ENCODE peak calls at places on chromosomes 4 and X, in nine cellular contexts. H is transverse colon, Z is tibial nerve, M is Peyer's patch, F is HepG2, B is stomach, P is A549, Y is K562, O is testis. C is an unnamed sample.

GRCh38 chr4:16883816-16884215 is 14.6 kb downstream of the LDB2 start:
- DNase-seq in H (no peak), Z (no peak), M (no peak), F (no peak), B (no peak), P (no peak), Y (no peak), O (no peak), C (no peak)

GRCh38 chr4:185280608-185281007 is 71.2 kb downstream of the SNX25 start:
- DNase-seq in H (no peak), Z (no peak), M (no peak), F (no peak), B (no peak), P (no peak), Y (peak; percentile 38), O (no peak), C (no peak)

GRCh38 chr4:62670509-62670908 is 1470.4 kb downstream of the ADGRL3 start:
- DNase-seq in H (no peak), Z (no peak), M (no peak), F (no peak), B (no peak), P (no peak), Y (no peak), O (no peak), C (no peak)

GRCh38 chr4:176735300-176735699 is 57.4 kb downstream of the VEGFC start:
- DNase-seq in H (no peak), Z (no peak), M (no peak), F (no peak), B (no peak), P (no peak), Y (no peak), O (no peak), C (no peak)

GRCh38 chr4:153113061-153113837 is 91.0 kb upstream of the TRIM2 start:
- DNase-seq in H (no peak), Z (no peak), M (no peak), F (no peak), B (no peak), P (no peak), Y (no peak), O (no peak), C (no peak)

GRCh38 chr4:148443550-148444295 is 1.5 kb upstream of the NR3C2 start:
- DNase-seq in H (peak; percentile 40), Z (peak; percentile 33), M (peak; percentile 68), F (no peak), B (peak; percentile 44), P (no peak), Y (no peak), O (peak; percentile 32), C (peak; percentile 41)

GRCh38 chrX:43969504-43970501 is 3.4 kb downstream of the NDP start:
- DNase-seq in H (no peak), Z (no peak), M (no peak), F (no peak), B (no peak), P (peak; percentile 2), Y (no peak), O (peak; percentile 14), C (no peak)

GRCh38 chrX:104833401-104833800 is 267.4 kb downstream of the IL1RAPL2 start:
- DNase-seq in H (no peak), Z (peak; percentile 9), M (no peak), F (no peak), B (no peak), P (no peak), Y (no peak), O (no peak), C (no peak)

GRCh38 chr4:134665429-134665828 is 463.8 kb upstream of the PABPC4L start:
- DNase-seq in H (no peak), Z (no peak), M (no peak), F (no peak), B (no peak), P (no peak), Y (no peak), O (no peak), C (no peak)

GRCh38 chr4:10094841-10095240 is 21.8 kb downstream of the WDR1 start:
- DNase-seq in H (no peak), Z (no peak), M (no peak), F (no peak), B (no peak), P (no peak), Y (no peak), O (no peak), C (no peak)
- H3K4me1 ChIP-seq in H (peaks cover 85% of the 10 kb centered on the region), Z (no peaks in the 10 kb centered on the region), M (peaks cover 15% of the 10 kb centered on the region), F (peaks cover 16% of the 10 kb centered on the region), B (peaks cover 58% of the 10 kb centered on the region), P (peaks cover 26% of the 10 kb centered on the region), Y (peaks cover 12% of the 10 kb centered on the region), O (peaks cover 31% of the 10 kb centered on the region), C (peaks cover 14% of the 10 kb centered on the region)

GRCh38 chr4:38673109-38673978 is 9.3 kb downstream of the KLF3 start:
- DNase-seq in H (peak; percentile 93), Z (peak; percentile 41), M (peak; percentile 86), F (peak; percentile 95), B (peak; percentile 67), P (peak; percentile 69), Y (peak; percentile 89), O (peak; percentile 32), C (peak; percentile 76)
- TF ChIP-seq POLR2A in H (peak; percentile 56), Z (no peak), M (no peak), F (peak; percentile 68), B (no peak), P (no peak), Y (no peak), O (no peak), C (peak; percentile 25)

GRCh38 chrX:13094780-13095425 is 50.5 kb upstream of the FAM9C start:
- DNase-seq in H (no peak), Z (no peak), M (no peak), F (no peak), B (no peak), P (no peak), Y (no peak), O (peak; percentile 24), C (no peak)

GRCh38 chrX:13092455-13092941 is 48.1 kb upstream of the FAM9C start:
- DNase-seq in H (peak; percentile 75), Z (no peak), M (peak; percentile 87), F (no peak), B (peak; percentile 48), P (no peak), Y (no peak), O (no peak), C (peak; percentile 15)

GRCh38 chrX:13091111-13091765 is 46.8 kb upstream of the FAM9C start:
- DNase-seq in H (no peak), Z (no peak), M (no peak), F (no peak), B (no peak), P (no peak), Y (no peak), O (no peak), C (no peak)

GRCh38 chrX:13093489-13094140 is 49.2 kb upstream of the FAM9C start:
- DNase-seq in H (no peak), Z (no peak), M (no peak), F (no peak), B (no peak), P (no peak), Y (no peak), O (no peak), C (no peak)

GRCh38 chrX:13094374-13094773 is 50.0 kb upstream of the FAM9C start:
- DNase-seq in H (no peak), Z (no peak), M (no peak), F (no peak), B (no peak), P (no peak), Y (no peak), O (no peak), C (no peak)
- H3K4me1 ChIP-seq in H (peaks cover 35% of the 10 kb centered on the region), Z (no peaks in the 10 kb centered on the region), M (no peaks in the 10 kb centered on the region), F (peaks cover 21% of the 10 kb centered on the region), B (no peaks in the 10 kb centered on the region), P (peaks cover 20% of the 10 kb centered on the region), Y (peaks cover 16% of the 10 kb centered on the region), O (no peaks in the 10 kb centered on the region), C (peaks cover 26% of the 10 kb centered on the region)

GRCh38 chr4:118682928-118683327 is 2.3 kb upstream of the METTL14 start:
- DNase-seq in H (no peak), Z (no peak), M (no peak), F (peak; percentile 30), B (no peak), P (peak; percentile 25), Y (peak; percentile 39), O (no peak), C (no peak)

GRCh38 chr4:118680808-118681207 is 4.4 kb upstream of the METTL14 start:
- DNase-seq in H (no peak), Z (no peak), M (no peak), F (no peak), B (no peak), P (peak; percentile 5), Y (no peak), O (no peak), C (no peak)

GRCh38 chr4:118683513-118683912 is 1.7 kb upstream of the METTL14 start:
- DNase-seq in H (no peak), Z (no peak), M (no peak), F (peak; percentile 49), B (no peak), P (peak; percentile 28), Y (peak; percentile 27), O (no peak), C (no peak)

DNA sequence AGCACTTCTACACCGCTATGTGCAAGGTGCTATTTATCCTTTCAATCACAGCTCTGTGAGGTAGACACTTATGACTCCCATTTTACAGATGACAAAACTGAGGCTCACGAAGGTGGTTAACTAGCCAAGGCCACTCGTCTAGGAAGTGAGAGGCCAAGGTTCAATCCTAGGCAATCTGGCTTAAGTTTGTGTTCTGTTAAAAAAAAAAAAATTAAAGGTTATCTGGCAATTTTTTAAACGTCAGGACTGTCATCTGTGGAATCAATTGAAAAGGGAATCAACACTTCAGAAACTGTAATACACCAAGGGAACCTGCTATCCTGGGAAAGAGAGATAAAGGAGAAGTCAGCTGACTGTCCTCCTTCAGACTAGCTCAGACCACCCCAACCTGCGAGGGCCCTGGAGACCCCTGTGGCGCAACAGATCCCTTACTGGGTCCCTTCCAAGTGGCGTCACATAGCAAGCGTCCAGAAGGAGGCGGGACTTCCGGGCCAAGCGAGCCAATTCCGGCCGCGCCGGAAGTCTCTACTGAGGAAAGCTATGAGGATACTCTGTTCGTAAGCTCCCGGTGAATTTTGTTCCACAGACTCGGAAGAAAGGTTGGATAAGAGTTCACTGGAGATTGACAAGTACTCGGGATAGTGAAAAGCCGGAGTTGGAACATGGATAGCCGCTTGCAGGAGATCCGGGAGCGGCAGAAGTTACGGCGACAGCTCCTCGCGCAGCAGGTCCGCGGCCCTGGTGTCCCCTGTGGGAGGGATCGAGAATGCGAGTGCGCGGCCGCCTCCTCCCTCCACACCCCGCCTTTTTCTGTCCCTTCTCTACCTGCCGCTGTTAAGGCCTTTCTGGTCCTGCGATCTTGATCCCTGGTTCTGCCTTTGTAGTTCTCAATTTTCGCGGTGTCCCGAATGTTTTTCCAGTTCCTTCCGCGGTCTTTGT is at the start of gene METTL14:
- DNase-seq in H (peak; percentile 93), Z (peak; percentile 96), M (peak; percentile 97), F (peak; percentile 88), B (peak; percentile 95), P (peak; percentile 89), Y (peak; percentile 87), O (peak; percentile 96), C (peak; percentile 92)
- TF ChIP-seq POLR2A in H (peak; percentile 61), Z (peak; percentile 54), M (peak; percentile 48), F (peak; percentile 74), B (no peak), P (no peak), Y (peak; percentile 94), O (peak; percentile 29), C (peak; percentile 74)

C was measured in body of pancreas.